ENCODE peak calls at places on chromosomes 7 and 10, in seven cellular contexts. V is GM12878; M is tibial artery; U is DND-41; D is brain microvascular endothelial cell; K is PC-3; E is CD8-positive, alpha-beta T cell. N is an unnamed sample. For H3K27me3 and H3K36me3, the result is how much of the 10 kb centered on the place peaks cover.

GRCh38 chr10:58152698-58153263 is 114.9 kb downstream of the IPMK start:
- DNase-seq in M (no peak), V (no peak), K (peak), E (no peak), D (peak), U (peak), N (peak)

GRCh38 chr7:90192876-90193765 is 18.4 kb upstream of the STEAP2 start:
- DNase-seq in V (no peak), D (no peak), M (no peak), E (no peak), K (no peak), U (no peak), N (no peak)

GRCh38 chr10:43221419-43222293 is 45.2 kb downstream of the RASGEF1A start:
- DNase-seq in M (peak), D (no peak), U (no peak), V (no peak), K (peak), E (no peak), N (peak)

GRCh38 chr7:127751062-127751722 is 99.2 kb downstream of the SND1 start:
- DNase-seq in V (no peak), D (peak), E (no peak), U (no peak), M (no peak), K (no peak), N (no peak)

GRCh38 chr10:73095479-73096021 is 1.1 kb downstream of the P4HA1 start:
- DNase-seq in U (peak), E (no peak), D (peak), V (no peak), M (peak), K (peak), N (peak)

GRCh38 chr10:80313523-80313922 is 24.1 kb upstream of the MAT1A start:
- DNase-seq in D (no peak), K (no peak), M (no peak), U (no peak), E (no peak), V (no peak), N (no peak)

GRCh38 chr7:82675396-82675795 is 231.8 kb upstream of the CACNA2D1 start:
- DNase-seq in M (no peak), E (no peak), K (peak), U (no peak), D (peak), V (no peak), N (no peak)

GRCh38 chr7:47374538-47374937 is 207.4 kb downstream of the TNS3 start:
- DNase-seq in E (no peak), D (no peak), M (no peak), U (no peak), K (no peak), V (no peak), N (no peak)

GRCh38 chr10:116838143-116838725 is 11.1 kb upstream of the ENO4 start:
- DNase-seq in M (no peak), D (no peak), E (no peak), K (no peak), V (no peak), U (no peak), N (no peak)

GRCh38 chr10:49614242-49615198 is 683 bp downstream of the CHAT start:
- DNase-seq in U (no peak), E (no peak), V (no peak), M (no peak), K (no peak), D (no peak), N (peak)

GRCh38 chr7:110531186-110531585 is 559.7 kb upstream of the LRRN3 start:
- DNase-seq in U (peak), D (peak), K (no peak), E (no peak), M (no peak), V (no peak), N (no peak)

GRCh38 chr7:25777969-25778767 is 373.8 kb upstream of the NFE2L3 start:
- DNase-seq in V (no peak), K (no peak), D (no peak), E (no peak), U (no peak), M (no peak), N (no peak)

GRCh38 chr7:27134392-27134791 is 3.8 kb upstream of the HOXA4 start:
- DNase-seq in M (peak), D (no peak), K (peak), V (peak), E (no peak), U (no peak), N (no peak)

GRCh38 chr7:94509264-94509878 is at the start of gene CASD1:
- DNase-seq in U (peak), K (peak), E (peak), V (no peak), M (peak), D (peak), N (no peak)

GRCh38 chr10:119653209-119653608 is 2.0 kb downstream of the BAG3 start:
- DNase-seq in V (no peak), K (no peak), M (no peak), D (no peak), U (peak), E (no peak), N (no peak)

GRCh38 chr7:55309040-55309991 is 55.8 kb upstream of the LANCL2 start:
- DNase-seq in K (no peak), V (peak), E (peak), D (no peak), M (no peak), U (no peak), N (no peak)

GRCh38 chr10:115056186-115056585 is 37.0 kb upstream of the ATRNL1 start:
- DNase-seq in U (no peak), M (no peak), V (no peak), E (no peak), K (no peak), D (no peak), N (no peak)

GRCh38 chr7:148191391-148192076 is 399.0 kb upstream of the C7orf33 start:
- DNase-seq in K (no peak), E (no peak), D (no peak), U (no peak), V (no peak), M (no peak), N (no peak)

GRCh38 chr7:92904292-92905131 is 68.1 kb upstream of the CDK6 start:
- DNase-seq in M (no peak), V (peak), K (peak), U (peak), E (peak), D (peak), N (peak)

GRCh38 chr10:74391786-74392185 is 240.8 kb downstream of the ADK start:
- DNase-seq in M (no peak), K (no peak), D (no peak), U (no peak), V (no peak), E (no peak), N (no peak)

GRCh38 chr7:83524286-83525075 is 124.5 kb downstream of the SEMA3E start:
- DNase-seq in V (no peak), U (no peak), M (no peak), K (peak), D (no peak), E (no peak), N (peak)

GRCh38 chr7:143360788-143361551 is 1.5 kb downstream of the FAM131B start:
- DNase-seq in M (no peak), K (no peak), D (no peak), V (no peak), U (no peak), E (no peak), N (peak)

DNA sequence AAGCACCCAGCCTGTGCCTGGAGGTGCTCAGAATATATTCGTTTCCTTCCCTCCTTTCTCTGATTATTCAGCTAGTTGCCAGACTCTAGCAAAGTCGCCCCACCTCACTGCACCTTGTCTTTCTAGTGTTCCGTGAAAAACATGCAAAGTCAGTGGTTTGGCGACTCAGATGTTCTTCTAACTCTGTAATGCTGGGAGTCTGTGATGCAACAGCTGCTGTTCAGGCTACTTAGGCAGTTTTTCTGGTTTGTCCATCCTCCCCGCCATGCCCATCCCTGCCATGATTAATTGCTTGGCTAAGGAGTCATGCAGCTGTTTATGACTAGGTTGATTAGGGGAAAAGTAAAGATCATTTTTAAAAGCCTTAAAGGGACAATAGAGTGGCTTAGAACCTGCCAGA is 99.4 kb downstream of the MTPN start:
- DNase-seq in D (peak), V (peak), E (no peak), K (peak), M (no peak), U (no peak), N (no peak)
- H3K4me3 ChIP-seq in D (no peak), V (no peak), E (no peak), K (no peak), M (no peak), U (no peak), N (no peak)

GRCh38 chr10:47269294-47269693 is 30.7 kb upstream of the GDF10 start:
- DNase-seq in E (no peak), U (no peak), M (no peak), K (no peak), V (no peak), D (no peak), N (peak)
- H3K27me3 ChIP-seq in E (under half), U (under half), M (under half), K (under half), V (under half), D (under half), N (under half)

GRCh38 chr10:95626468-95626867 is 30.0 kb downstream of the ALDH18A1 start:
- DNase-seq in K (no peak), V (no peak), D (no peak), U (no peak), E (no peak), M (no peak), N (no peak)

DNA sequence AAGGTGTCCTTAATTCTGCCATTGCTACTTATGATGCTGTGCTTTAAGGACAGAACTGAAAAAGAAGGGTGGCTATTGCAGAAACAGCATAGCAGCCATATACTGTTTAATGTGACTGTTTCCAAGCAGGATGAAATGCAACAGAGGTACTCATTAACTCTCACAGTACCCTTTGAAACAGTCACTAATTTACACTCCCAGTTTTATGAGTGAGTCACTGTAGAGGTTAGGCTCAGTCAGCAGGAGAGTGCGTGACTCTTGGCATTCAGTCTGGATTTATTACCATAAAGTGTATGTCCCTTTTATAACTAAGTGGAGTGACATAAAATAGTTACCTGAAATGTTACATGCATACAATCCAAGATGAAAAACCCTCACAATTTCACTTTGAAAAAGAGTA is 27.7 kb downstream of the ALDH18A1 start:
- DNase-seq in V (no peak), D (no peak), E (no peak), M (no peak), K (no peak), U (no peak), N (no peak)
- H3K36me3 ChIP-seq in V (under half), D (half or more), E (under half), M (half or more), K (under half), U (half or more), N (under half)

GRCh38 chr10:102647433-102648268 is 3.4 kb downstream of the TRIM8 start:
- DNase-seq in K (no peak), U (no peak), V (no peak), E (no peak), M (no peak), D (no peak), N (no peak)

GRCh38 chr10:102650655-102651454 is 6.6 kb downstream of the TRIM8 start:
- DNase-seq in M (no peak), E (no peak), U (no peak), K (no peak), V (no peak), D (no peak), N (peak)

GRCh38 chr10:102648269-102648888 is 4.1 kb downstream of the TRIM8 start:
- DNase-seq in E (no peak), U (no peak), K (no peak), M (no peak), V (no peak), D (no peak), N (no peak)

GRCh38 chr10:102649770-102650654 is 5.7 kb downstream of the TRIM8 start:
- DNase-seq in E (no peak), D (no peak), V (no peak), K (no peak), M (no peak), U (no peak), N (peak)

DNA sequence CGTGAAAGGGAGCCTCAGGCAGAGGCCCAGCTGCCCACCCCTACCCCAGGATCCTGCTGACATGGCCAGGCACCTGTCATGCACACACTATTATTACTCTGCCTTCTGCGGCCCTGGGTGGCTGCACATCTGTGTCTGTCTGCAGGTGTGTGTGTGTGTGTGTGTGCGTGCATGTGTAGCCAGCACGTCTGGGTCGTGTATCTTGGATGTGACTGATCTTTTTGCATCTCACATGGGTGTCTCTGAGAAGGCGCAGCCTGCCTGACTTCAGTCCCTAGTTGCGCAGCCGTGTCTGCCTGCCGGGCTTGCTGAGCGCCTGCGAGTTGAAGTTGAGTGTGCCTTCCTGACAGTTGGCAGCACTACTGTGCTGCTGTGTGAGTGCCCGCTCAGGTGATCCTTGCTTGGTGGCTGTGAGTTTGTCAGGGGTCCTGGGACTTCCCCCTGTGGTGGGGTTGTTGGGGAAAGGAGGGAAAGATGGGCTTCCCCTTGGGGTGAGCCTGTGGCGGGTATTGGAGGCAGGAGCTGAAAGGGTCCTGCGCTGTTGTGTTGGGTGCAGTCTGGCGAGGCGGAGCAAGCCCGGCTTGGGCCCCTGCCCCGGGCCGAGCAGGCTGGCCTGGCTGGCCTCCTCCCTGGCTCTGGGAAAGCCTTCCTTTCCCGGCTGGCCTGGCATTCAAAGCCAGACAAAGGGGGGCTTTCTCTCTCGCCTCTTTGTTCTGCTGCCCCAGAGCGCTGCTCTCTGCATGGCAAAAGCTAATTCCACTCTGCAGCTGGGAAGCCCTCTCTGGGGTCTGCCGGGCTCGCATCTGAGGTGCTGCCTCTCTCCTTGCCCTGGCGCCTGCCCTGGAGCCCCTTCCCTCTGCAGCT is 4.8 kb downstream of the TRIM8 start:
- DNase-seq in U (no peak), D (no peak), M (no peak), K (no peak), V (no peak), E (no peak), N (peak)
- H3K4me3 ChIP-seq in U (no peak), D (peak), M (peak), K (no peak), V (peak), E (peak), N (no peak)